ENCODE peak calls at places on chromosomes 4 and X, in four cellular contexts. W is HepG2, V is H1, G is GM12878. E is an unnamed sample.
A peak's percentile ranks its signal among the peaks of the same experiment; 100 is the strongest.

GRCh38 chr4:121050251-121050650 is 22.1 kb downstream of the NDNF start:
- DNase-seq in W (no peak), V (no peak), G (no peak), E (no peak)

GRCh38 chr4:142984871-142985585 is 138.9 kb upstream of the INPP4B start:
- DNase-seq in W (peak; percentile 23), V (peak; percentile 15), G (no peak), E (peak; percentile 18)

GRCh38 chr4:126856906-126857305 is 775.9 kb upstream of the INTU start:
- DNase-seq in W (no peak), V (no peak), G (no peak), E (no peak)

GRCh38 chr4:188127157-188127874 is 11.9 kb upstream of the TRIML1 start:
- DNase-seq in W (no peak), V (no peak), G (no peak), E (no peak)

GRCh38 chr4:48296330-48296729 is 26.7 kb upstream of the TEC start:
- DNase-seq in W (no peak), V (no peak), G (no peak), E (no peak)

GRCh38 chr4:16995451-16995850 is 97.0 kb upstream of the LDB2 start:
- DNase-seq in W (no peak), V (no peak), G (no peak), E (peak; percentile 52)

GRCh38 chr4:37453361-37454262 is 209.1 kb downstream of the NWD2 start:
- DNase-seq in W (no peak), V (no peak), G (no peak), E (no peak)

GRCh38 chr4:109723110-109723509 is 6.8 kb downstream of the PLA2G12A start:
- DNase-seq in W (no peak), V (no peak), G (no peak), E (no peak)

GRCh38 chrX:150873616-150874015 is 24.9 kb downstream of the CD99L2 start:
- DNase-seq in W (no peak), V (no peak), G (no peak), E (no peak)

GRCh38 chr4:38131371-38132139 is 171.4 kb downstream of the PTTG2 start:
- DNase-seq in W (no peak), V (peak; percentile 43), G (peak; percentile 84), E (peak; percentile 49)

GRCh38 chr4:141388483-141388882 is 167.8 kb downstream of the ZNF330 start:
- DNase-seq in W (no peak), V (no peak), G (no peak), E (no peak)

GRCh38 chr4:89868999-89869589 is 25.6 kb upstream of the MMRN1 start:
- DNase-seq in W (no peak), V (no peak), G (no peak), E (no peak)

GRCh38 chrX:153900806-153901752 is 3.4 kb upstream of the AVPR2 start:
- DNase-seq in W (no peak), V (no peak), G (peak; percentile 55), E (no peak)

GRCh38 chr4:60562353-60562752 is 637.8 kb upstream of the ADGRL3 start:
- DNase-seq in W (no peak), V (no peak), G (no peak), E (no peak)

GRCh38 chrX:122188751-122189150 is 995.3 kb upstream of the GRIA3 start:
- DNase-seq in W (no peak), V (no peak), G (no peak), E (no peak)

GRCh38 chr4:176988226-176988625 is 195.5 kb upstream of the VEGFC start:
- DNase-seq in W (no peak), V (no peak), G (no peak), E (no peak)

GRCh38 chr4:128298852-128299251 is 11.2 kb upstream of the PGRMC2 start:
- DNase-seq in W (no peak), V (no peak), G (no peak), E (no peak)

GRCh38 chrX:17432158-17432557 is 57.2 kb downstream of the NHS start:
- DNase-seq in W (no peak), V (no peak), G (no peak), E (no peak)

GRCh38 chrX:71910526-71911022 is at the start of gene NHSL2:
- DNase-seq in W (no peak), V (no peak), G (no peak), E (no peak)

GRCh38 chr4:123484291-123484926 is 87.8 kb downstream of the SPRY1 start:
- DNase-seq in W (peak; percentile 51), V (no peak), G (no peak), E (no peak)

GRCh38 chrX:39693298-39693697 is 404.5 kb downstream of the BCOR start:
- DNase-seq in W (no peak), V (no peak), G (no peak), E (no peak)

GRCh38 chr4:139898293-139898692 is 232.7 kb downstream of the MGST2 start:
- DNase-seq in W (no peak), V (no peak), G (peak; percentile 7), E (no peak)

GRCh38 chrX:24169211-24169610 is 19.7 kb downstream of the ZFX start:
- DNase-seq in W (no peak), V (no peak), G (peak; percentile 49), E (no peak)

GRCh38 chr4:29319663-29320340 is 1400.4 kb upstream of the PCDH7 start:
- DNase-seq in W (no peak), V (no peak), G (no peak), E (no peak)

GRCh38 chr4:118270492-118270891 is 82.3 kb downstream of the PRSS12 start:
- DNase-seq in W (peak; percentile 41), V (no peak), G (no peak), E (no peak)

GRCh38 chrX:34656842-34657780 is at the start of gene TMEM47:
- DNase-seq in W (no peak), V (peak; percentile 68), G (no peak), E (peak; percentile 74)

DNA sequence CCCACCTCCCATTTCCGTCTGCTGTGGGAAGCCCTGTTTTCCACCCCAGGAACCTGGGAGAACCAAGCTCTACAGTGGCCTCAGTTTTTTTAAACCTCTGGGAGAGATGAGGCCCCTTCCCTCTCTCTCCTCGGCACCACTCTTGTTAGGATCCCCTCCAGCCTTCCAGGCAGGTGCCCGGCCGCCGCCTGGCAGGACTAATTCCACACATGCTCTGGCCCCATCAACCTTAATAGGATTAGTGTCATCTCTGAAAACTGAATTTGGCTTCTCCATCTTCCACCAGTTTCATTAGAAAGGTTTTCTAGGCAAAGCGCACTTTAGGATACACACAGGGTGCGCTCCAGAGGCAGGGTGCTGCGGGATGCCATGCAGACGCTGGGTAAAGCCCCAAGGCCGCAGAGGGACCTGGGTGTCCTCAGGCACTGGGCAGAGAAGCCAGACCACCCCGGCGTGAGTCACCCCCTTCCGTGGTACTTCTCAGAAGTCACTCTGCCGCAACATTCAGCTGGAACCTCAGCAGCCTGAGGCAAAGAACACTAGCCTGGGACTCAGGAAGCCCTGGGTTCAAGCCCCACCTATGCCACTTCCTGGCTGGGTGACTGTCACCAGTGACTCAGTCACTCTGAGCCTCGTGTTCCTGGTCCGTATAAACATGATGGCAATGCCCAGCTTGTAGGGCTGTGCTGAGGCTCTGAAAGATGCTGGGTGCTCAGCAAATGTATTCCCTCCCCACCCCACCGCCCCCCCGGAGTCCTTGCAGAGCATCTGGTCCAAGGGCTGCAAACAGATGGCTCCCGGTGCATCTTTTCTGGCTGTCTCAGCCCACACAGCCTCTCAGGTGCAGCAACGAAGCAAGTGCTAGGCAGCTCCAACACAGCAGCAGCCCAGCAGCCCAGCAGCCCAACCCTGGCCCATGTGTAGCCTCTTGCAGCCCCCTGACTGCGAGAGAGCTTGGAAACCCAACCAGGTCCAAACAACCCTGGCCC is 29.1 kb downstream of the PPP2R2C start:
- DNase-seq in W (no peak), V (no peak), G (no peak), E (no peak)
- H3K4me3 ChIP-seq in W (no peak overlapping the region), V (no peak overlapping the region), G (no peak overlapping the region), E (no peak overlapping the region)

GRCh38 chr4:44157611-44158277 is 290.9 kb downstream of the KCTD8 start:
- DNase-seq in W (peak; percentile 19), V (no peak), G (no peak), E (no peak)
- TF ChIP-seq SUZ12 in W (no peak), V (no peak), G (no peak), E (no peak)

DNA sequence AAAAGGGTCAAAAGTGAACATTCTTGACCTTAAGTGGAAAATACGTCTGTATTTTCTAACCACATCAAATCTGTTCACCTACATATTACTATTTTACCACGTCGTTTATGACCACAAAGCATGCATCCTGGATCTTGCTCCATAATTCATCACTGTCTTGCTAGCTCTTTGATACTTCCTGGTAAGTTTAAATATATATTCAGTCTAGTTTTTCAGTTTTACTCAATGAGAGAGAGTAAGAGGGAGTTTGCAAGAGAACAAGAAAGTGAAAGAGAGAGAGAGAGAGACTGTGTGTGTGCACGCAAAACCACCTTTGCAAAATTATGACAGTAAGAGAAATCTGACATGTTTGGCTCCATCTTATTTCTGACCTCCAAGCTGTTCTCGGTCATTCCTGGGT is 173.7 kb upstream of the GALNTL6 start:
- DNase-seq in W (no peak), V (no peak), G (peak; percentile 88), E (no peak)
- H3K4me3 ChIP-seq in W (no peak overlapping the region), V (no peak overlapping the region), G (no peak overlapping the region), E (no peak overlapping the region)

GRCh38 chr4:184396001-184396400 is 78.3 kb downstream of the IRF2 start:
- DNase-seq in W (no peak), V (no peak), G (peak; percentile 81), E (no peak)
- TF ChIP-seq SUZ12 in W (no peak), V (no peak), G (no peak), E (no peak)

GRCh38 chrX:630922-631496 is 418 bp downstream of the SHOX start:
- DNase-seq in W (no peak), V (no peak), G (no peak), E (no peak)
- H3K4me3 ChIP-seq in W (no peak overlapping the region), V (peak overlapping the region; percentile 40), G (no peak overlapping the region), E (peak overlapping the region; percentile 36)

GRCh38 chr4:30753316-30753715 is 33.1 kb downstream of the PCDH7 start:
- DNase-seq in W (no peak), V (no peak), G (no peak), E (no peak)

GRCh38 chr4:30754021-30754420 is 33.9 kb downstream of the PCDH7 start:
- DNase-seq in W (no peak), V (no peak), G (no peak), E (no peak)

GRCh38 chr4:30757357-30757756 is 37.2 kb downstream of the PCDH7 start:
- DNase-seq in W (no peak), V (no peak), G (no peak), E (no peak)

GRCh38 chr4:30756553-30756952 is 36.4 kb downstream of the PCDH7 start:
- DNase-seq in W (no peak), V (no peak), G (no peak), E (no peak)

GRCh38 chr4:30755306-30755705 is 35.1 kb downstream of the PCDH7 start:
- DNase-seq in W (no peak), V (no peak), G (no peak), E (no peak)
- TF ChIP-seq SUZ12 in W (no peak), V (no peak), G (no peak), E (no peak)

GRCh38 chr4:4541661-4542570 is at the start of gene STX18:
- DNase-seq in W (peak; percentile 73), V (peak; percentile 44), G (peak; percentile 48), E (peak; percentile 85)

GRCh38 chr4:4542824-4543485 is 1.1 kb upstream of the STX18 start:
- DNase-seq in W (peak; percentile 19), V (no peak), G (no peak), E (no peak)

GRCh38 chr4:4535590-4535989 is 6.3 kb downstream of the STX18 start:
- DNase-seq in W (no peak), V (no peak), G (no peak), E (no peak)

GRCh38 chr4:4541040-4541631 is 712 bp downstream of the STX18 start:
- DNase-seq in W (peak; percentile 60), V (no peak), G (peak; percentile 36), E (no peak)
- H3K4me3 ChIP-seq in W (peak overlapping the region; percentile 86), V (peak overlapping the region; percentile 95), G (peak overlapping the region; percentile 80), E (peak overlapping the region; percentile 86)

E was measured in NT2/D1.